ENCODE peak calls at places on chromosomes 2 and 18, in four cellular contexts. T, R, U and K are unnamed samples.

GRCh38 chr2:231914077-231914690 is 12.0 kb downstream of the NPPC start:
- DNase-seq in T (no peak), R (no peak), U (no peak), K (no peak)

GRCh38 chr18:13548106-13548819 is 178.1 kb downstream of the FAM210A start:
- DNase-seq in T (no peak), R (no peak), U (no peak), K (no peak)

GRCh38 chr2:29239209-29239960 is 124.2 kb downstream of the CLIP4 start:
- DNase-seq in T (no peak), R (no peak), U (no peak), K (no peak)

GRCh38 chr18:11487390-11487789 is 122.0 kb upstream of the SLC35G4 start:
- DNase-seq in T (peak; percentile 13), R (no peak), U (no peak), K (no peak)

GRCh38 chr2:46032161-46032813 is 264.9 kb upstream of the EPAS1 start:
- DNase-seq in T (peak; percentile 50), R (no peak), U (no peak), K (no peak)

GRCh38 chr2:159010963-159011362 is 42.5 kb downstream of the TANC1 start:
- DNase-seq in T (peak; percentile 52), R (no peak), U (no peak), K (no peak)

GRCh38 chr2:134669731-134670669 is 48.8 kb downstream of the TMEM163 start:
- DNase-seq in T (no peak), R (peak; percentile 47), U (no peak), K (peak; percentile 95)

GRCh38 chr18:57819671-57820460 is 16.8 kb upstream of the ATP8B1 start:
- DNase-seq in T (peak; percentile 91), R (peak; percentile 89), U (peak; percentile 79), K (no peak)

GRCh38 chr2:133054297-133054696 is 384.3 kb upstream of the LYPD1 start:
- DNase-seq in T (no peak), R (no peak), U (no peak), K (no peak)

GRCh38 chr2:237296756-237297155 is 117.2 kb downstream of the COL6A3 start:
- DNase-seq in T (no peak), R (no peak), U (peak; percentile 61), K (no peak)